ENCODE peak calls at places on chromosome 9, in five cellular contexts. T is cardiac muscle cell, U is Peyer's patch, X is MM.1S, C is fibroblast of lung. B is an unnamed sample. For H3K27me3, the result is how much of the 10 kb centered on the place peaks cover.

GRCh38 chr9:91047529-91047928 is 245.9 kb downstream of the SYK start:
- DNase-seq in T (no peak), U (no peak), X (peak), C (no peak), B (no peak)

GRCh38 chr9:129343697-129344375 is 165.8 kb upstream of the IER5L start:
- DNase-seq in T (peak), U (no peak), X (no peak), C (peak), B (no peak)

GRCh38 chr9:91089405-91090131 is 272.1 kb downstream of the AUH start:
- DNase-seq in T (peak), U (peak), X (peak), C (peak), B (no peak)

GRCh38 chr9:5552301-5552700 is 42.0 kb downstream of the PDCD1LG2 start:
- DNase-seq in T (no peak), U (no peak), X (no peak), C (no peak), B (no peak)

GRCh38 chr9:70044450-70045307 is 1.0 kb downstream of the MAMDC2 start:
- DNase-seq in T (peak), U (no peak), X (peak), C (peak), B (no peak)

GRCh38 chr9:89919171-89919681 is 314.4 kb downstream of the GADD45G start:
- DNase-seq in T (peak), U (peak), X (peak), C (no peak), B (no peak)

GRCh38 chr9:78788101-78788500 is 491.2 kb downstream of the PSAT1 start:
- DNase-seq in T (no peak), U (no peak), X (no peak), C (peak), B (no peak)

GRCh38 chr9:125522328-125522725 is 184.7 kb downstream of the MAPKAP1 start:
- DNase-seq in T (peak), U (no peak), X (no peak), C (peak), B (no peak)

GRCh38 chr9:86183225-86183808 is 76.1 kb downstream of the C9orf153 start:
- DNase-seq in T (no peak), U (no peak), X (no peak), C (no peak), B (no peak)

GRCh38 chr9:88577736-88578485 is 42.9 kb downstream of the NXNL2 start:
- DNase-seq in T (no peak), U (no peak), X (no peak), C (no peak), B (no peak)

DNA sequence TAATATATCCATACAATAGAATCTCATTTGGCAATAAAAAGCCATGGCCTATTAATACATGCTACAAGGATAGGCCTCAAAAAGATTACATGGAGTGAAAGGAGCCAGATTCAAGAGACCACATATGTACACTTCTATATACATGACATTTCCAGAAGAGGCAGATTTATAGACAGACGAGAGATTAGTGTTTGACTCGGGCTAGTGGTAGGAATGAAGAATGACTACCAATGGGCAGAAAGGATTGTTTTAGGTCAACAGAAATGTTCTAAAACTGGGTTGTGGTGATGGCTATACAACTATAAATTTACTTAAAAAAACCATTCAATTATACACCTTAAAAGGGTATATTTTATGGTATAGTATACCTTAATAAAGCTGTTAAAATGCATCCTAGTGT is 41.9 kb downstream of the SETX start:
- DNase-seq in T (no peak), U (no peak), X (no peak), C (no peak), B (no peak)
- TF ChIP-seq CTCF in T (peak), U (no peak), X (no peak), C (peak), B (peak)

GRCh38 chr9:100354121-100354800 is 1.5 kb upstream of the TEX10 start:
- DNase-seq in T (no peak), U (no peak), X (no peak), C (no peak), B (no peak)
- H3K27me3 ChIP-seq in T (under half), U (under half), X (under half), C (under half), B (under half)

GRCh38 chr9:137771580-137771979 is 106.0 kb upstream of the CACNA1B start:
- DNase-seq in T (no peak), U (no peak), X (no peak), C (no peak), B (no peak)

GRCh38 chr9:137774775-137775386 is 102.7 kb upstream of the CACNA1B start:
- DNase-seq in T (no peak), U (no peak), X (no peak), C (no peak), B (no peak)

GRCh38 chr9:137777761-137778160 is 99.8 kb upstream of the CACNA1B start:
- DNase-seq in T (no peak), U (no peak), X (no peak), C (no peak), B (peak)

GRCh38 chr9:137776306-137776995 is 101.1 kb upstream of the CACNA1B start:
- DNase-seq in T (no peak), U (no peak), X (no peak), C (no peak), B (peak)

DNA sequence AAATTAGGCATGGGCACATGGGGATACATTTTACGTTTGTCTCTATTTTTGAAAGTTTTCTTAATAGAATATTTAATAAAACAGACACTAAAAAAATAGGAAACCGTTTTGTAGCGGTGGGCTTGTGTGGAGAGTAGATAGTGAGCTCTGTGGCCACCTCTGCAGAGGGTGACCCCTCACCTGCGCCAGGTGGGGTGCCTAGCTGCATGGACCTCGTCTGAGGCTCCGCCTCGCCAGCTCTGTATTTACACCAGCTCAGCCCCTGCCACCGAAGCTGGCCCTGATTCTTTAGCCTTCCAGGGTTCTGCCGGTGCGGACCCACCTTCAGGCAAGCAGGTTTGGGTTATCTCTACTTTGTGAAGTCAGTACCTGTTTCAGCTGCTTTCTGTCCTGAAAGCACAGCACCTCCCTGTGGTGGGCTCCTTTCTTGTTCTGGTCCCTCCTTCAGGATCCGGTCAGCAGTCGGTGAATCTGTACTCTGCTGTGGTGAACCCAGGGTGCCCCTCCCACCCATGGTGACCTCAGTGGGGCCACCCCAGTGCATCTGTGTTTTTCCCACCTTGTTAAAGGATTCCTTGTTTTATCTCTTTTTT is 105.2 kb upstream of the CACNA1B start:
- DNase-seq in T (no peak), U (no peak), X (no peak), C (no peak), B (no peak)
- TF ChIP-seq CTCF in T (no peak), U (no peak), X (no peak), C (no peak), B (peak)

GRCh38 chr9:133579601-133580415 is 29.4 kb downstream of the FAM163B start:
- DNase-seq in T (no peak), U (no peak), X (no peak), C (no peak), B (no peak)
- H3K27me3 ChIP-seq in T (under half), U (under half), X (half or more), C (under half), B (under half)

GRCh38 chr9:74697535-74697934 is 190.2 kb downstream of the TRPM6 start:
- DNase-seq in T (no peak), U (no peak), X (no peak), C (no peak), B (no peak)

GRCh38 chr9:74696520-74696919 is 191.2 kb downstream of the TRPM6 start:
- DNase-seq in T (no peak), U (no peak), X (no peak), C (no peak), B (no peak)
- TF ChIP-seq CTCF in T (no peak), U (no peak), X (no peak), C (no peak), B (no peak)

GRCh38 chr9:114856942-114857315 is 51.1 kb upstream of the TNFSF15 start:
- DNase-seq in T (no peak), U (no peak), X (no peak), C (no peak), B (no peak)

GRCh38 chr9:114856210-114856941 is 50.5 kb upstream of the TNFSF15 start:
- DNase-seq in T (peak), U (no peak), X (no peak), C (peak), B (no peak)

GRCh38 chr9:114861273-114861672 is 55.4 kb upstream of the TNFSF15 start:
- DNase-seq in T (no peak), U (no peak), X (no peak), C (no peak), B (no peak)

GRCh38 chr9:114861922-114862605 is 56.2 kb upstream of the TNFSF15 start:
- DNase-seq in T (no peak), U (no peak), X (no peak), C (no peak), B (no peak)

GRCh38 chr9:114860187-114860586 is 54.3 kb upstream of the TNFSF15 start:
- DNase-seq in T (no peak), U (no peak), X (no peak), C (no peak), B (no peak)
- H3K27me3 ChIP-seq in T (under half), U (under half), X (under half), C (under half), B (under half)

GRCh38 chr9:105676351-105676923 is 14.2 kb downstream of the TAL2 start:
- DNase-seq in T (no peak), U (no peak), X (no peak), C (no peak), B (no peak)

GRCh38 chr9:105670315-105670714 is 8.1 kb downstream of the TAL2 start:
- DNase-seq in T (no peak), U (no peak), X (no peak), C (no peak), B (no peak)

GRCh38 chr9:105670775-105671174 is 8.5 kb downstream of the TAL2 start:
- DNase-seq in T (no peak), U (no peak), X (no peak), C (no peak), B (no peak)

GRCh38 chr9:105672711-105673234 is 10.5 kb downstream of the TAL2 start:
- DNase-seq in T (no peak), U (no peak), X (no peak), C (no peak), B (no peak)

DNA sequence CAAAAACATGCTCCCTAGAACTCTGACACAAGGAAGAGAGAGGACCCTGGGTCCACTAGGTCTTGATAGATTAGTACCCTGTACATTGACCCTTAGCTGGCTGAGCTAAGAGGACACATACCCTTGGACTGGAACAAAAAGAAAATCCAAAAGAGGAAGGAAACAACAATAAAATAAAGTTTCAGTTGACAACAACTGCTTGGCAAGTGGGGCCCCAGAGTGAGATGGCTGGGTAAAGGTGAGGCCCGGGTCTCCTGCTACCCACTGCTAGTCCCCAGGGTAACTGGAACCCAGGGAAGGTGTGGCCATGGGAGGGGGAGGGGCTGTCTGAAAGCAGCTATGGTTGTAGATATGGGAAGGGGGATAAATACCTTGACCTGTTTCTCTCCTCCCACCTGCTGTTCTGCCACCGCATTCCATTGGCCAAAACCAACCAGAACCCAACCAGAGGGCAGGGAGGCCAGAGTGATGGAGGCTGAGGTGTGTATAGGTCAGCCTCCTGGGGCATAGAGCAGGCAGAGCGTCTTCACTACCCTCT is 11.7 kb downstream of the TAL2 start:
- DNase-seq in T (no peak), U (no peak), X (no peak), C (no peak), B (no peak)
- TF ChIP-seq CTCF in T (no peak), U (no peak), X (no peak), C (no peak), B (no peak)

GRCh38 chr9:136201609-136202448 is 3.1 kb downstream of the LHX3 start:
- DNase-seq in T (peak), U (no peak), X (no peak), C (no peak), B (no peak)
- H3K27me3 ChIP-seq in T (half or more), U (under half), X (half or more), C (half or more), B (half or more)

DNA sequence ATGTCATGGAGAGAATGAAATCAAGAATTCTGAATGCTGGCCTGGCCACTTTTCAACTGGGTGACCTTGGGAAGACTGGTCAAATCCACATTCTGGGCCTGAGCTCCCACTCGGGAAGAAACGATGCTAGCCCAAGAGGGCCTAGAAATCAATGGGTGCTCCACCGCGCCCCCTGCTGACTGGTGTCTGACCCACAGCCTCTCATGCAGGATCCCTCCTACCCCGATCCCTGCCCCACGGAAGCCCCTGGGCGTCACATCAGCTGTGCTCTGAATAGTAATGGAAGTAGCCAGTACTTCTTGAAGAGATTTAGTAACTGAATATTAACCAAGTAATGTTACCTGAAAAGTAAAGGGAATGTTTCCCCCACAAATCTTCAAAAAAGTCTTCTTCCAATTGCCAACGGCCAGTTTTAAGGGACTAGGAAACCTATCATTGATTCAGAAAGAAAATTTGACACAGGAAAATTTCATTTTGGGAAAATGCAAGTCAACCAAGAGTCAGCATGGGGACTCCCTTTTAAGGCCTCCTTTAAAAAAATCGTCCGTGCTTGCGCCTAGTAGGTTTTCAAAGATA is 43.9 kb downstream of the CRB2 start:
- DNase-seq in T (peak), U (no peak), X (no peak), C (no peak), B (no peak)
- TF ChIP-seq CTCF in T (peak), U (no peak), X (peak), C (peak), B (peak)

DNA sequence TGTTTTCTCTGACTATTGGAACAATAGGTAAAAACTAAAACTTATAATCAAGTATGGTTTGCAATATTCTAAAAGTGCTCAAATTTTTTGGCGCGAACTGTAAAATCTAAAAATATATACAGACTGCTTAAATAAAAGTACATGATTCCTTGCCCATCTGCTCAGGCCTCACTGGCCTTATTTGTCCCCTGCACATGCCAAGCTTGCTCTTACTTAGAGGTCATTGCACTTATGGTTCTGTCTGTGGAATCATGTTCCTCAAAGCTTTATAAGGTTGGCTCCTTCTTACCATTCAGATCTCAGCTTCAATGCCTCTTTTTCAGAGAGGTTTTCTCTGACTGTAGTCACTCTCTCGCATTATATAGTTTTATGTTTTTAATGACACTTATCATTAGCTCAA is 54.5 kb upstream of the SMARCA2 start:
- DNase-seq in T (no peak), U (no peak), X (no peak), C (no peak), B (no peak)
- H3K27me3 ChIP-seq in T (under half), U (under half), X (under half), C (under half), B (under half)

B was measured in RWPE2.